ENCODE peak calls at places on chromosome 17, in nine cellular contexts. C is BJ, V is AG10803, F is psoas muscle, X is GM12865, E is A549, W is SK-N-SH, D is uterus, N is fibroblast of lung. H is an unnamed sample.

GRCh38 chr17:32836527-32836926 is 40.4 kb downstream of the MYO1D start:
- DNase-seq in C (no peak), V (no peak), F (no peak), X (no peak), E (no peak), W (no peak), D (no peak), N (no peak), H (no peak)

GRCh38 chr17:47604268-47604927 is 45.3 kb upstream of the KPNB1 start:
- DNase-seq in C (no peak), V (peak; percentile 22), F (no peak), X (no peak), E (no peak), W (peak; percentile 37), D (no peak), N (peak; percentile 81), H (peak; percentile 39)

GRCh38 chr17:81906476-81907218 is 4.6 kb downstream of the PCYT2 start:
- DNase-seq in C (no peak), V (no peak), F (peak; percentile 12), X (no peak), E (no peak), W (no peak), D (no peak), N (no peak), H (no peak)

GRCh38 chr17:298791-299450 is 53.7 kb downstream of the RPH3AL start:
- DNase-seq in C (no peak), V (no peak), F (peak; percentile 71), X (no peak), E (no peak), W (no peak), D (peak; percentile 74), N (no peak), H (no peak)

GRCh38 chr17:48558731-48559608 is 14.1 kb upstream of the HOXB2 start:
- DNase-seq in C (no peak), V (no peak), F (no peak), X (no peak), E (no peak), W (no peak), D (no peak), N (peak; percentile 64), H (no peak)

GRCh38 chr17:60900688-60901087 is 223.0 kb downstream of the BCAS3 start:
- DNase-seq in C (no peak), V (no peak), F (no peak), X (no peak), E (no peak), W (no peak), D (no peak), N (no peak), H (no peak)

GRCh38 chr17:17681744-17682292 is 560 bp downstream of the RAI1 start:
- DNase-seq in C (no peak), V (no peak), F (peak; percentile 55), X (peak; percentile 61), E (no peak), W (peak; percentile 75), D (peak; percentile 55), N (no peak), H (no peak)

GRCh38 chr17:78476149-78476548 is 97.7 kb downstream of the PGS1 start:
- DNase-seq in C (no peak), V (no peak), F (no peak), X (no peak), E (no peak), W (no peak), D (no peak), N (no peak), H (no peak)

GRCh38 chr17:29179232-29180036 is 764 bp downstream of the MYO18A start:
- DNase-seq in C (no peak), V (no peak), F (peak; percentile 30), X (no peak), E (peak; percentile 79), W (peak; percentile 84), D (peak; percentile 43), N (no peak), H (no peak)

GRCh38 chr17:75265614-75266314 is 4.1 kb downstream of the MRPS7 start:
- DNase-seq in C (no peak), V (no peak), F (no peak), X (no peak), E (no peak), W (peak; percentile 12), D (no peak), N (no peak), H (no peak)

GRCh38 chr17:67974598-67975066 is 21.6 kb downstream of the C17orf58 start:
- DNase-seq in C (no peak), V (no peak), F (no peak), X (no peak), E (no peak), W (no peak), D (no peak), N (no peak), H (no peak)

DNA sequence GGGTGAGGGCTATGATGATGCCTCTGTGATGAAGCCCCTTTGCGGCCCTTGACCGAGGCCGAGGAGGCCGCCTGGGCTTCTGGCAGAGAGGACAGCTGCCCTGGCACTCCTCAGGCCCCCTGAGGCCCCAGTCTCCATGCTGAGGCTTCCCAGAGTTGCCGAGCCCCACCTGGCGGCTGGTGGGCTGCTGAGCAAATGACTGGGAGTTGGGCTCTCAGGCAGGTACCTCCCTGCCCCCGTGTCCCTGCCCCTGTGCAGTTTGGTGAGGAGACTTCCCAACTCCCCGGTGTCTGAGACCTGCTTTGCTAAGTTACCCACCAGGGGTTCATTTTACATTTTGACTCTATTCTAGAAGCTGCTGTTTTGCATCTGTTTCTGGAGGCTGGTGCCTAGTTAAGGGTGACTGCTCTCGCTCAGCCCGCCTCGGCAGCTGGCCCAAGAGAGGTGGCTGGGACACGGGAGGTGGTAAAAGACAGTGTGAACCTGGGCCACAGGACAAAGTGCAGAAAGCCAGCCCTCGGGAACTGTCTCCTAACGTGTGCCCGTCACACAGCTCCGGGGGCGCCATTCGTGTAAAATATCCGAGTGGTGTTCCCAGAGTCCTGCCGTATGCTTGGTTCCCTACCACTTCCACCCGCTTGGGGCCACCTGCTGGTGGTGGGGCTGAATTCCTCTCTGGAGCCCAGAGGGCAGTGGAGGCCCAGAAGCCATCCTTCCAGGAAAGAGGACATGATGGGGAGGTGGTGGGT is 134.5 kb downstream of the RAB11FIP4 start:
- DNase-seq in C (no peak), V (peak; percentile 12), F (no peak), X (no peak), E (peak; percentile 89), W (peak; percentile 57), D (no peak), N (no peak), H (no peak)
- TF ChIP-seq CTCF in C (peak; percentile 54), V (peak; percentile 52), F (no peak), X (no peak), E (peak; percentile 38), W (peak; percentile 37), D (no peak), N (no peak), H (peak; percentile 43)

GRCh38 chr17:52159159-52159809 is 770 bp upstream of the CA10 start:
- DNase-seq in C (no peak), V (no peak), F (no peak), X (no peak), E (no peak), W (peak; percentile 62), D (no peak), N (no peak), H (no peak)

GRCh38 chr17:52157161-52157560 is 1.4 kb downstream of the CA10 start:
- DNase-seq in C (no peak), V (no peak), F (no peak), X (no peak), E (no peak), W (peak; percentile 19), D (no peak), N (no peak), H (no peak)

GRCh38 chr17:52158450-52159042 is at the start of gene CA10:
- DNase-seq in C (no peak), V (no peak), F (no peak), X (no peak), E (no peak), W (peak; percentile 80), D (no peak), N (no peak), H (no peak)

GRCh38 chr17:52156576-52156975 is 1.9 kb downstream of the CA10 start:
- DNase-seq in C (no peak), V (no peak), F (no peak), X (no peak), E (no peak), W (no peak), D (no peak), N (no peak), H (no peak)

DNA sequence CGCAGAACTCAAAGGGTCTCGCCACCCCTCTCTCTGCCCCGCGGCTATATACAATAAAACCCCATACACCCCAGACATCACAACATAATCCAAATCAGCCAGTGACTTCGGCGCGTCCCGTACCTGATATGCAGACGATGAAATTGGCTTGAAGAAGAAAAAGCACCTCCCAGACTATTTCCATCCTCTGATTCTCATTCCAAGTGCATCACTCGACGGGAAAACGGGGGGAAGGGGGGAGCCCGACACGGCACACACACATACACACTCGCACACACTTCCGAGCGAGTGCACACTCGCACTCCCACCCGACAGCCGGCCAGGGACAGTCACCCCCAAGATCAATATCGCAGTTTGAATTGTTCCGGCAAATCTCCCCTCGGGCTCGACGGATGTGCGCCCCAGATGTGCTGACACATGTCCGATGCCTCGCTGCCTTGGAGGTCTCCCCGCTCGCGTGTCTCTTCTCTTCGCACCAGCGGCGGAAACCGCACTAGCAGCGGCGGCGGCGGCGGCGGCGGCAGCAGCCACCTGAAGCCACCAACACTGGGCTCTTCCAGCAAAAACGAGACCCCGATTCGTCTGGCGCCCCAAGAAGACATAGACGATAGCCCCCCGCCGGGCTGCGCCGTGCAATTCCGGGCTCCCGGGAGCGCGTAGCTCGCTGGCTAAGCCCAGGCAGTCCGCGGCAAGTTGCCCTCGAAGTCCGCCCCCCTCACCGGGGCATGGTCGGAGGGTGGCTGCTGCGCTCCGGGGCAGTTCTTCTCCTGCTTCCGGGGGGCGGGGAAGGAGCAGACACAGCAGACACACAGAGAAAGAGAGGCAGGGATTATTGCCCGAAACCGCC is 688 bp downstream of the CA10 start:
- DNase-seq in C (no peak), V (no peak), F (no peak), X (no peak), E (no peak), W (peak; percentile 64), D (no peak), N (no peak), H (no peak)
- H3K4me3 ChIP-seq in C (no peak overlapping the region), V (no peak overlapping the region), F (peak overlapping the region; percentile 50), X (no peak overlapping the region), E (no peak overlapping the region), W (no peak overlapping the region), D (no peak overlapping the region), N (no peak overlapping the region), H (no peak overlapping the region)

DNA sequence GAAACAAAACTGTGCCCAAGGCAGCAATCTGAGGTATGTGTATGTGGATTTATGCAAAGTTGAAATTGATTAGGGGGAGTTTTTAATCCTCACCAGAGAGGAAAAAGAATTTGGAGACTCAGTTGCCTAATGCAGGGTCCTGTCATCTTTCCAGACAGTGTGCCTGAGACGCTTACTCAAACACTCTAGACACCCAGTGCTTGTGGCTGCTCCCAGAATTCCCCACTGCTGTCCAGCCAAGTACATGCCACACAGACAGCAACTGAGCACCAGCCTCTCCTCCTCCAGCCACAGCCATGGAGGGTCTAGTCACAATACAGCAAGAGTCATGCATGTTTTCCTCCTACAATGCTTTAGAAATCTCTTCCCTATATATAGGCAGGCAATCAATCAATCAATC is 118.1 kb downstream of the HIC1 start:
- DNase-seq in C (no peak), V (peak; percentile 86), F (peak; percentile 44), X (no peak), E (no peak), W (no peak), D (no peak), N (peak; percentile 60), H (no peak)
- TF ChIP-seq CTCF in C (no peak), V (no peak), F (no peak), X (no peak), E (no peak), W (no peak), D (no peak), N (no peak), H (no peak)

GRCh38 chr17:41784207-41784744 is 2.2 kb downstream of the JUP start:
- DNase-seq in C (no peak), V (no peak), F (no peak), X (peak; percentile 29), E (peak; percentile 80), W (peak; percentile 50), D (peak; percentile 76), N (peak; percentile 43), H (no peak)
- H3K4me3 ChIP-seq in C (no peak overlapping the region), V (no peak overlapping the region), F (peak overlapping the region; percentile 90), X (no peak overlapping the region), E (peak overlapping the region; percentile 83), W (no peak overlapping the region), D (no peak overlapping the region), N (no peak overlapping the region), H (peak overlapping the region; percentile 72)

H was measured in astrocyte of the cerebellum.